ENCODE peak calls at places on chromosomes 1 and 21, in six cellular contexts. G is IMR-90, T is neuronal stem cell, K is mesendoderm, D is H9, F is H1. Q is an unnamed sample.

GRCh38 chr1:39973503-39974135 is 18.7 kb downstream of the MFSD2A start:
- DNase-seq in G (peak), T (peak), K (peak), D (peak), F (peak), Q (peak)

GRCh38 chr1:203519053-203519770 is 25.3 kb downstream of the OPTC start:
- DNase-seq in G (no peak), T (no peak), K (peak), D (peak), F (peak), Q (no peak)

GRCh38 chr1:88731475-88731874 is 47.4 kb downstream of the PKN2 start:
- DNase-seq in G (peak), T (no peak), K (no peak), D (no peak), F (no peak), Q (peak)

GRCh38 chr1:9782116-9782751 is 41.5 kb downstream of the CLSTN1 start:
- DNase-seq in G (no peak), T (no peak), K (no peak), D (no peak), F (no peak), Q (no peak)

GRCh38 chr1:200090252-200091159 is 63.0 kb downstream of the NR5A2 start:
- DNase-seq in G (peak), T (no peak), K (peak), D (peak), F (no peak), Q (peak)

GRCh38 chr1:168945870-168946269 is 160.6 kb upstream of the ATP1B1 start:
- DNase-seq in G (no peak), T (no peak), K (no peak), D (no peak), F (no peak), Q (no peak)

GRCh38 chr1:116910379-116911165 is 856 bp downstream of the PTGFRN start:
- DNase-seq in G (no peak), T (no peak), K (peak), D (peak), F (no peak), Q (peak)

GRCh38 chr21:18832950-18833349 is 429.4 kb upstream of the TMPRSS15 start:
- DNase-seq in G (no peak), T (no peak), K (no peak), D (no peak), F (no peak), Q (peak)

GRCh38 chr1:24906760-24907490 is 23.2 kb downstream of the RUNX3 start:
- DNase-seq in G (no peak), T (no peak), K (no peak), D (peak), F (no peak), Q (no peak)

GRCh38 chr1:19476440-19477190 is 8.7 kb downstream of the CAPZB start:
- DNase-seq in G (peak), T (no peak), K (no peak), D (no peak), F (no peak), Q (peak)

GRCh38 chr21:29626787-29627470 is 312.9 kb downstream of the GRIK1 start:
- DNase-seq in G (no peak), T (no peak), K (no peak), D (no peak), F (no peak), Q (no peak)

GRCh38 chr1:53511933-53512806 is 53.0 kb downstream of the DMRTB1 start:
- DNase-seq in G (peak), T (no peak), K (no peak), D (no peak), F (no peak), Q (no peak)
- H3K18ac ChIP-seq in G (no peak), T (peak), K (no peak), D (no peak), F (no peak), Q (no peak)

GRCh38 chr1:32464716-32465540 is at the start of gene ZBTB8B:
- DNase-seq in G (peak), T (peak), K (peak), D (peak), F (peak), Q (peak)
- H3K18ac ChIP-seq in G (no peak), T (peak), K (no peak), D (no peak), F (peak), Q (no peak)

DNA sequence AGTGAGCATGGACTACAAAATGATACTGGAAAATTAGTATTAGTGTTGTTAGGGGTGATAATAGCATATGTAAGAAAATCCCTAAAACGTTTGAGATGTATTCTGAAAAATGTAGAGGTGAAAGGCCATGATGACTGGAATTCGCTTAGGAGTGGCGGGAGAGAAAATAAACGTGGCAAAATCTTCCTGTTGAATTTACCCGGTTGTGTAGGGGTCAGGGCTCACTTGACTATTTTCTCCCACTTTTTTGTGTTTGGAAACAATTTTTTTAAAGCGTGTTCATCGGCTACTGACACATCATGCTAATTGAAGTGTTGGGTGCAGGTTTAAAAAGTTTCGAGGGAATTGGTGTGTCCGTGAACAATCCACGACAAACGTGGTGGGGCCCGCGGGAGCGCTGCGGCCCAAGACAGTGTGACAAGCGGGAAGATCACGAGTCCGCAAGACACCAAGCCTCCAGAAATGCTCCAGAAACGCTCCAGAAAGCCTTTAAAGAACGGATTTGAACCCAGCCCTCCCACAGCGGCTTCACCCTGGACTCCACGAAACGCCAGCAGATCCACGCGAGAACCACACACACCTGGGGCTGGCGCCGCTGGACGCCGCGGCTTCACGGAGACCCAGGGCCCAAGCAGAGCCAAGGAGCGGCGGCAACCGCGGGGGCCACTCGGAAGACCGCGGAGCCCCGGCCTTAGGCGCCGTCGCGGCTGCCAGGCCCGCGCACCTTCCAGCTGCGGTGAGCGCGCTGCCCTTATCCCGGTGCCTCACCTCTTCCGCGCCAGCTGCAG is 573 bp downstream of the PSMG1 start:
- DNase-seq in G (no peak), T (no peak), K (peak), D (no peak), F (no peak), Q (peak)
- H3K18ac ChIP-seq in G (peak), T (peak), K (peak), D (peak), F (peak), Q (peak)

GRCh38 chr1:43569175-43569574 is 38.5 kb downstream of the PTPRF start:
- DNase-seq in G (no peak), T (no peak), K (no peak), D (no peak), F (no peak), Q (no peak)

GRCh38 chr1:43564617-43565348 is 34.1 kb downstream of the PTPRF start:
- DNase-seq in G (no peak), T (no peak), K (peak), D (no peak), F (no peak), Q (no peak)

GRCh38 chr1:43563779-43564616 is 33.3 kb downstream of the PTPRF start:
- DNase-seq in G (no peak), T (no peak), K (no peak), D (no peak), F (no peak), Q (no peak)

GRCh38 chr1:43565600-43566360 is 35.1 kb downstream of the PTPRF start:
- DNase-seq in G (peak), T (peak), K (peak), D (peak), F (no peak), Q (peak)

GRCh38 chr1:43566382-43567035 is 35.8 kb downstream of the PTPRF start:
- DNase-seq in G (no peak), T (no peak), K (no peak), D (no peak), F (no peak), Q (no peak)
- H3K18ac ChIP-seq in G (peak), T (peak), K (no peak), D (no peak), F (no peak), Q (no peak)

DNA sequence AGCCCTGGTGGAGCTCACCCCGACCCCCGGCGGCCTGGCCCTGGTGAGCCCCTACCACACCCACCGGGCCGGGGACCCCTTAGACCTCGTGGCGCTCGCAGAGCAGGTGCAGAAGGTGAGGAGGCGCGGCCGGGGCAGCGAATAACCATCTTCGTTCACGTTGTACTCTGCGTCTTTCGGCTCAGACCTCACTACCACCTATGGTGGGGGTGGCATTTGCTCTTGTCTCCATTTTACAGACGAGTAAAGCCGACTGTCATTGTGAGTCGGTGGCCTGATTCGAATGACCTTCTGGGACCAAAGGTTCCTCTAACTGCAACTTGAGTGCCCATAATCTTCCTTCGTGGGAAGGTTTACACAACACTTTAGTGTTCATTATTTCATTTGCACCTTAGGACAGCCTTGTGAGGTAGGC is 468 bp downstream of the C1orf50 start:
- DNase-seq in G (no peak), T (no peak), K (no peak), D (no peak), F (no peak), Q (no peak)
- H3K18ac ChIP-seq in G (no peak), T (peak), K (peak), D (peak), F (no peak), Q (peak)

GRCh38 chr1:153544453-153545066 is 1.0 kb downstream of the S100A4 start:
- DNase-seq in G (no peak), T (no peak), K (no peak), D (no peak), F (no peak), Q (no peak)
- H3K18ac ChIP-seq in G (peak), T (peak), K (peak), D (no peak), F (peak), Q (peak)

GRCh38 chr1:201736707-201737320 is 92.1 kb upstream of the IPO9 start:
- DNase-seq in G (no peak), T (no peak), K (no peak), D (no peak), F (no peak), Q (no peak)
- H3K18ac ChIP-seq in G (peak), T (peak), K (peak), D (peak), F (no peak), Q (peak)

DNA sequence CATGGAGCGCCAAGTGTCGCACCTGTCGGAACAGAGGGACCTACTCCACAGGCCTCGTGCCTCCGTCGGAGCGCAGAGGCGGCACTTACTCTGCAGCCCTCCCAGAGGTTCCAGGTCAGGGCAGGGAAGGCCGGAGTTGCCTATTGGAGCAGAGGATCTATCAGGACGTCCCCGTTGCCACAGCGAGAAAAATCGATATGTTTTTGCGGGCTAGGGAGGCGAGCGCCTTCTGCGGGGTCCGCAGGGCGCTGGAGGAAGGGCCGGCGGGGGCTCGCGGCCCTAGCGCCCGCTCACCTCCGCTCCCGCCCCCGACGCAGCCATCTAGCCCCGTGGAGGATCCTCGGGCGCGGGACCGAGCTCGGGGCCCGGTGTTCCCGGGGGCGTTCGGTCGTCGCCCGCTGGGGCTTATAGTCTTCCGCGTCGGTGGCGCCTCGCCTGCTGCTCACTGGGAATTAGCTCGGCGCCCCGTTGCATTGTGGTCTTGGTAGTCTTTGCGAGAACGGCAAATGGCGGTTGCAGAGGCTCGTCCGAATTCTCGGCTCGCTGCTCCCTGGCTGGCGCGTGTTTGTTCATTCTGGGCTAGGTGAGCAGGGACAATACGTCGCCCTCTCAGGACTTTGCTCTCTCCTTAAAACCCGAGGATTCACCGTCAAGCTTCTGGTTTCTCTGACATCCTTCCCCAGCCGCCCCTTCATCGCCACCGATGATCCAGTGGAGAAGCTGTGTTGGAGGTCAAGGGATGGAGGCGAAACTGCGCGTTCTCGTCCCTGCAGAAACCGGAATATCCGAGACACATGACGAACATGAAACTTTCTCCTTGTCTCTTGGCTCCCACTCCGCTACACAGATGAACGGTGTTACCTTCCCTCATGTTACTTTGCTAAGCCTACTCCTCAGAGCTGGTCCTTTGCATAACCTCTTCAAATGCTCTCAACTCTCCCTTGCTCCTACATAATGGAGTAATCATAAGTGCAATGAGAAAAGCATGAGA is at the start of gene JTB:
- DNase-seq in G (peak), T (peak), K (peak), D (peak), F (no peak), Q (peak)
- H3K18ac ChIP-seq in G (peak), T (peak), K (peak), D (no peak), F (peak), Q (peak)

DNA sequence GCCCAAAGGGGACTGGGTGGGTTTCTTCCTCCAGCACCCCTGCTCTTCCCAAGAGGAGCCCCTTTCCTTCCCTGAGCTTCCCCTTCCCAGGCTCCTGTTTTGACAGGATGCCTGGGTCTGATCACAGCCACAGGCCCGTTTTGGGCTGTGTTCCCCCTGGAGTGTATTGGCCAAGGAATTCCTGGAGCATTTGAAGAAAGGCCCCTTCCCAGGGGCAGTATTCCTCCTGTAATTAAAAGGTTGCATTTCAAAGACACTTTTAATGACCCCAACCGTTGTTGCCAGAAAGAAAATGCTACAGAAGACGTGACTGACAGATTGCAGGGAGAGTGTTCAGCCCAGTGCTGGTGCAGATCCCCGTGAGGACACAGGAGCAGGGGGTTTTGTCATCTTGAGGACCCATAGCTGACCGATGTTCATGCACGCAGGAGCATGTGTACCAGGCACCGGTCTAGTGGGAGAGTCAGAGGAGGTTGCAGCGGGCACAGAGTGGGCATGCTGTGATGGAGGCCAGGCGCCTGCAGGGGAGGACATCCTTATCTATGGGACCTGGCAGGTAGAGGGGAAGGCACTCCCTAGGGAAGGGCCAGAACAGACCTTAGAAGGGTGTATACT is 19.3 kb upstream of the LBR start:
- DNase-seq in G (no peak), T (no peak), K (no peak), D (no peak), F (no peak), Q (no peak)
- H3K18ac ChIP-seq in G (no peak), T (peak), K (no peak), D (no peak), F (no peak), Q (no peak)

DNA sequence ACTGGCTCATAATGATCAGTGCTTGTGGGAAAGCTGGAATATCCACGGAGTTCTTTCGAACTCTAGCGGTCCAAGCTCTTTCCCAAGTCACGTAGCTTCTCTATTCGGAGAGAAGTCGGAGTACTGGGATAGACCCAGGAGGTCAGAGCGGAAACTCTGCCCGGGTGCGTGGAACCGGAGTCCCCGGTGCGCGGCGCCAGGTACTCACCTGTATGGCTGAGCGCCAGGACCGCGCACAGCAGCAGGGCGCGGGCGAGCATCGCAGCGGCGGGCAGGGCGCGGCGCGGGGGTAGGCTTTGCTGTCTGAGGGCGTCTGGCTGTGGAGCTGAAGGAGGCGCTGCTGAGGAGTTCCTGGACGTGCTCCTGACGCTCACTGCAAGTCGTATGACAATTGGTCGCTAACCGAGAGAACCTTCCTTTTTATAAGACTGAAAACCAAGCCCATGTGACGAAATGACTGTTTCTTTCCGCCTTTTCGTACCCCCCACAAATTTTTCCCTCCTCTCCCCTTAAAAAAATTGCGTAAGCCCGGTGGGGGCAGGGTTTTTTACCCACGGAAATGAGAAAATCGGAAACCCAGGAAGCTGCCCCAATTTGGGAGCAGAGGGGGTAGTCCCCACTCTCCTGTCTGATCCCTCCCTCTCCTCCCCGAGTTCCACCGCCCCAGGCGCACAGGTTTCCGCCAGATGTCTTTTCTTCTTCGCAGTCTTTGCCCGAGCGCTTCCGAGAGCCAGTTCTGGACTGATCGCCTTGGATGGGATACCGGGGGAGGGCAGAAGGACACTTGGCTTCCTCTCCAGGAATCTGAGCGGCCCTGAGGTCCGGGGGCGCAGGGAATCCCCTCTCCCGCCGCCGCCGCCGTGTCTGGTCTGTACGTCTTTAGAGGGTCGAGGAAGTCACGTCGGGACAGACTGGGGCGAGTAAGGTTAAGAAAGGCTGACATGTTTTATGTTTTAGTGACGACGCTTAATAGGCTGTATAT is at the start of gene PTGS2:
- DNase-seq in G (peak), T (peak), K (peak), D (peak), F (peak), Q (peak)
- H3K18ac ChIP-seq in G (peak), T (peak), K (peak), D (no peak), F (no peak), Q (peak)